ENCODE peak calls at places on chromosomes 5 and 9, in four cellular contexts. One of them, this sample, is unnamed.

GRCh38 chr5:148808864-148809642 is 17.4 kb upstream of the ADRB2 start:
- DNase-seq in CD8-positive, alpha-beta T cell: no peak
- DNase-seq in IMR-90: no peak
- DNase-seq in PC-3: peak; percentile 74
- DNase-seq in this sample: no peak

GRCh38 chr5:134018154-134018985 is 13.6 kb upstream of the VDAC1 start:
- DNase-seq in CD8-positive, alpha-beta T cell: no peak
- DNase-seq in IMR-90: peak; percentile 22
- DNase-seq in PC-3: peak; percentile 91
- DNase-seq in this sample: no peak

GRCh38 chr9:92481029-92481633 is 1.2 kb downstream of the ASPN start:
- DNase-seq in CD8-positive, alpha-beta T cell: no peak
- DNase-seq in IMR-90: no peak
- DNase-seq in PC-3: peak; percentile 48
- DNase-seq in this sample: no peak

GRCh38 chr5:150317048-150318003 is 14.6 kb upstream of the ARSI start:
- DNase-seq in CD8-positive, alpha-beta T cell: no peak
- DNase-seq in IMR-90: peak; percentile 95
- DNase-seq in PC-3: peak; percentile 96
- DNase-seq in this sample: no peak

GRCh38 chr5:159097461-159098284 is 2.0 kb downstream of the EBF1 start:
- DNase-seq in CD8-positive, alpha-beta T cell: no peak
- DNase-seq in IMR-90: peak; percentile 25
- DNase-seq in PC-3: no peak
- DNase-seq in this sample: no peak

GRCh38 chr9:17810728-17811634 is 232.1 kb downstream of the SH3GL2 start:
- DNase-seq in CD8-positive, alpha-beta T cell: no peak
- DNase-seq in IMR-90: peak; percentile 66
- DNase-seq in PC-3: peak; percentile 69
- DNase-seq in this sample: no peak

GRCh38 chr5:10578292-10578663 is 14.4 kb downstream of the ANKRD33B start:
- DNase-seq in CD8-positive, alpha-beta T cell: no peak
- DNase-seq in IMR-90: no peak
- DNase-seq in PC-3: no peak
- DNase-seq in this sample: no peak

GRCh38 chr9:97880336-97880735 is 27.3 kb downstream of the FOXE1 start:
- DNase-seq in CD8-positive, alpha-beta T cell: no peak
- DNase-seq in IMR-90: peak; percentile 34
- DNase-seq in PC-3: no peak
- DNase-seq in this sample: no peak

GRCh38 chr9:128282500-128282899 is 6.4 kb downstream of the SWI5 start:
- DNase-seq in CD8-positive, alpha-beta T cell: no peak
- DNase-seq in IMR-90: peak; percentile 76
- DNase-seq in PC-3: peak; percentile 11
- DNase-seq in this sample: no peak

GRCh38 chr5:97101189-97101910 is 41.1 kb downstream of the LIX1 start:
- DNase-seq in CD8-positive, alpha-beta T cell: no peak
- DNase-seq in IMR-90: peak; percentile 20
- DNase-seq in PC-3: no peak
- DNase-seq in this sample: no peak

GRCh38 chr5:77266291-77266690 is 55.8 kb downstream of the PDE8B start:
- DNase-seq in CD8-positive, alpha-beta T cell: no peak
- DNase-seq in IMR-90: peak; percentile 56
- DNase-seq in PC-3: peak; percentile 18
- DNase-seq in this sample: no peak

GRCh38 chr9:134963546-134963945 is 45.8 kb upstream of the FCN1 start:
- DNase-seq in CD8-positive, alpha-beta T cell: no peak
- DNase-seq in IMR-90: no peak
- DNase-seq in PC-3: no peak
- DNase-seq in this sample: peak; percentile 56

GRCh38 chr5:157564149-157564711 is 11.3 kb downstream of the ADAM19 start:
- DNase-seq in CD8-positive, alpha-beta T cell: no peak
- DNase-seq in IMR-90: no peak
- DNase-seq in PC-3: no peak
- DNase-seq in this sample: no peak

DNA sequence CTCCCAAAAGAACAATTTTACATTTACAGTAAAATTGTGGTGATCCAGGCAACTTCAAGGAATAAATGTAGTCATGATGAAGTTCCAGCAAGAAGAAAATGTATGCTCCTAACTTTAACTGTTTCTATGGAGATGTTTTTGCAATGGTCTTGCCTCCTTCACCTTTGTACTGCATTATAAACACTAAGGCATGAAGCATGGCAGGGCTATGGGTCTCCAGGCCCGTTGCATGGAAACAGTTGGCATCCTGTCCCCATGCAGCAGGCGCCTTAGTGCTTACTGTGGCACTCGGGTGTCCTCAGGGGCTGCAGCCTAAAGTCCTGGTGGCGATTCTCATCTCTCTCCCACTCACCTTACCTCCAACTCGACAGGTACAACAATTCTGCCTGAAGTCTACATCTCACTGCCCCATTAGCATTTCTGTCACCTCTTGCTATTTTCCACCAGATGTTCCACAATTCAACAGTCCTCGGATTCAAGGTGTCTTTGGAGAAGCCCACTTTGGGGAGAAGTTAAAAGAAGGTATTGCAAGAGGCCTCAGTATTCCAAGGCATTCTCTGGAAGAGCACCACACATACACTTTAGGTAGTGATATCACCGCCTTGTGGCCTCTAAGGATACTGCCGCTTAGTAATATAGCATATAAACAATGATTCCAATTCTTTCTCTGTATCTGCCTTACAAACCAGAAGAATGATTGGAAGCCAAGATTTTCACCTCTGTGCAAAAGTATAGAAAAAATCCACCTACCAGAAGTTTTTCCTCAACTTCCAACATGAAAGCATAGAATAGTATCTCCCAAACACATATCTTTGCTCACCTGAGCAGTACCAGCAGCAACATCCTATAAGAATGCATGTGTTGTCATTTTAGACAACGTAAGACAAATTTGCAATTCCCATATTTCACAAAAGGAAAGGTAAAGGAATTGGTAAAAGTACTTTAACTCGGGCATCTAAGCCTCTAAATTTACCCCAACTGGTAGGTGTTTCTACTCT is 5.1 kb downstream of the LIFR start:
- DNase-seq in CD8-positive, alpha-beta T cell: no peak
- DNase-seq in IMR-90: peak; percentile 73
- DNase-seq in PC-3: peak; percentile 80
- DNase-seq in this sample: no peak
- TF ChIP-seq CTCF in CD8-positive, alpha-beta T cell: peak; percentile 25
- TF ChIP-seq CTCF in IMR-90: peak; percentile 71
- TF ChIP-seq CTCF in PC-3: peak; percentile 90
- TF ChIP-seq CTCF in this sample: peak; percentile 79

DNA sequence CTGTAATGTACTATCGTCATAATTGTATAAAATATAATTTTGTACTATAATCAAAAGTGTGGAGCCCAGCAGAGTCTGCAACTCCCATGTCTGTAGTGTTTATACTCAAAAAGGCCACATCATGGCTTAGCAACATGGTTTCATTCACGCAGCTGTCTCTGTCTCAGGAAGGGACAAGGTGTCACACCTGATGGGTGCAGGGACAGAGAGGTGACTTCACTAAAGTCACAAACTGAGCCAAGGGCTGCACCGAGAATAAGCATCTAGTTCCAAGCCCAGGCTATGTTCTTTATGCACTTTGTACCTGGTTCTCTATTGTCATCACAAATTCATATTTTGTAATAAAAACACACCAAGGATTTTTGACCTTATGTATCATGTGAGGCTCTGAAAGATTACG is 65.0 kb upstream of the STK32A start:
- DNase-seq in CD8-positive, alpha-beta T cell: no peak
- DNase-seq in IMR-90: no peak
- DNase-seq in PC-3: no peak
- DNase-seq in this sample: no peak
- TF ChIP-seq CTCF in CD8-positive, alpha-beta T cell: no peak
- TF ChIP-seq CTCF in IMR-90: no peak
- TF ChIP-seq CTCF in PC-3: no peak
- TF ChIP-seq CTCF in this sample: no peak

DNA sequence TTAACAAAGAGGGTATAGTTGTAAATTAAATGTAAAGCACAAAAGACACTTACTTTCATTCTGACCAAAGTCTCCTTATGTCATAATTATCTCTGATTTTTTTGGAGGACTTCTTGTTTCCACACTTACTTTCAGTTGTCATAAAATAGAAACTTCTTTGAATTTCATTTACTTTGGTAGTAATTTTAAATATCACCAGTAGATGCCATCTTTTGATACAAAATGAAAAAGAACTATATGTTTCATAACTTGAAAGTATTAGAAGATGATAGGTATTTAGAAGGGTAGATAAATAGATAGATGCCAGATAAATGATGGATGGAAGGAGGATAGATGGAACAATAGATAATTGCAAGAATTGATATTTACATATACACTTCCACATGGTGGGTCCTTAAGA is 1865.3 kb upstream of the CDH9 start:
- DNase-seq in CD8-positive, alpha-beta T cell: no peak
- DNase-seq in IMR-90: no peak
- DNase-seq in PC-3: peak; percentile 4
- DNase-seq in this sample: no peak
- TF ChIP-seq CTCF in CD8-positive, alpha-beta T cell: no peak
- TF ChIP-seq CTCF in IMR-90: no peak
- TF ChIP-seq CTCF in PC-3: peak; percentile 52
- TF ChIP-seq CTCF in this sample: peak; percentile 21

GRCh38 chr9:12696931-12697622 is 3.9 kb downstream of the TYRP1 start:
- DNase-seq in CD8-positive, alpha-beta T cell: no peak
- DNase-seq in IMR-90: no peak
- DNase-seq in PC-3: no peak
- DNase-seq in this sample: no peak

GRCh38 chr9:12698293-12698692 is 5.1 kb downstream of the TYRP1 start:
- DNase-seq in CD8-positive, alpha-beta T cell: no peak
- DNase-seq in IMR-90: peak; percentile 76
- DNase-seq in PC-3: no peak
- DNase-seq in this sample: no peak

GRCh38 chr9:12697719-12698118 is 4.5 kb downstream of the TYRP1 start:
- DNase-seq in CD8-positive, alpha-beta T cell: no peak
- DNase-seq in IMR-90: no peak
- DNase-seq in PC-3: no peak
- DNase-seq in this sample: no peak

GRCh38 chr9:12698986-12699385 is 5.8 kb downstream of the TYRP1 start:
- DNase-seq in CD8-positive, alpha-beta T cell: no peak
- DNase-seq in IMR-90: no peak
- DNase-seq in PC-3: no peak
- DNase-seq in this sample: no peak

GRCh38 chr9:12699529-12699928 is 6.3 kb downstream of the TYRP1 start:
- DNase-seq in CD8-positive, alpha-beta T cell: no peak
- DNase-seq in IMR-90: peak; percentile 32
- DNase-seq in PC-3: peak; percentile 25
- DNase-seq in this sample: no peak
- TF ChIP-seq CTCF in CD8-positive, alpha-beta T cell: no peak
- TF ChIP-seq CTCF in IMR-90: peak; percentile 46
- TF ChIP-seq CTCF in PC-3: no peak
- TF ChIP-seq CTCF in this sample: peak; percentile 61

DNA sequence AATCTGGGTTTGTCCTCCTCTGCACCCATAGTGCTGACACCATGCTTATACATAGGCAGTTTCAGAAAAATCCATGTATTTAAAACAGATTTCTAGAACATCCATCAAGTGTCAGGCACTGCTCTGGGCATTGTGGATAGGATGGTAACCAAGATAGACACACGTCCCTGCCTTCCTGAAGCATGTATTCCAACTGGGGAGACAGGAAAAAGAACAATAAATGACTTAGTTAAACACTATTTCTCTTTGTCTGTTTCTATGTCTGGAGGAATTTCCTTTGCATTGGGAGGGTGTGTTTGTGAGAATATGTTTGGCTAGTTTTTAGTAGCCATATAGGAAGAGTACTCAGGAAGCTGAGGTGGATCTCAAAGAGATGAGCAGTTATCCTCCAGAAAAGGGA is 144.6 kb upstream of the SHB start:
- DNase-seq in CD8-positive, alpha-beta T cell: no peak
- DNase-seq in IMR-90: no peak
- DNase-seq in PC-3: no peak
- DNase-seq in this sample: no peak
- TF ChIP-seq CTCF in CD8-positive, alpha-beta T cell: no peak
- TF ChIP-seq CTCF in IMR-90: no peak
- TF ChIP-seq CTCF in PC-3: no peak
- TF ChIP-seq CTCF in this sample: no peak

GRCh38 chr5:138276402-138277054 is 2.1 kb upstream of the GFRA3 start:
- DNase-seq in CD8-positive, alpha-beta T cell: no peak
- DNase-seq in IMR-90: no peak
- DNase-seq in PC-3: no peak
- DNase-seq in this sample: no peak
- TF ChIP-seq CTCF in CD8-positive, alpha-beta T cell: no peak
- TF ChIP-seq CTCF in IMR-90: no peak
- TF ChIP-seq CTCF in PC-3: no peak
- TF ChIP-seq CTCF in this sample: no peak

DNA sequence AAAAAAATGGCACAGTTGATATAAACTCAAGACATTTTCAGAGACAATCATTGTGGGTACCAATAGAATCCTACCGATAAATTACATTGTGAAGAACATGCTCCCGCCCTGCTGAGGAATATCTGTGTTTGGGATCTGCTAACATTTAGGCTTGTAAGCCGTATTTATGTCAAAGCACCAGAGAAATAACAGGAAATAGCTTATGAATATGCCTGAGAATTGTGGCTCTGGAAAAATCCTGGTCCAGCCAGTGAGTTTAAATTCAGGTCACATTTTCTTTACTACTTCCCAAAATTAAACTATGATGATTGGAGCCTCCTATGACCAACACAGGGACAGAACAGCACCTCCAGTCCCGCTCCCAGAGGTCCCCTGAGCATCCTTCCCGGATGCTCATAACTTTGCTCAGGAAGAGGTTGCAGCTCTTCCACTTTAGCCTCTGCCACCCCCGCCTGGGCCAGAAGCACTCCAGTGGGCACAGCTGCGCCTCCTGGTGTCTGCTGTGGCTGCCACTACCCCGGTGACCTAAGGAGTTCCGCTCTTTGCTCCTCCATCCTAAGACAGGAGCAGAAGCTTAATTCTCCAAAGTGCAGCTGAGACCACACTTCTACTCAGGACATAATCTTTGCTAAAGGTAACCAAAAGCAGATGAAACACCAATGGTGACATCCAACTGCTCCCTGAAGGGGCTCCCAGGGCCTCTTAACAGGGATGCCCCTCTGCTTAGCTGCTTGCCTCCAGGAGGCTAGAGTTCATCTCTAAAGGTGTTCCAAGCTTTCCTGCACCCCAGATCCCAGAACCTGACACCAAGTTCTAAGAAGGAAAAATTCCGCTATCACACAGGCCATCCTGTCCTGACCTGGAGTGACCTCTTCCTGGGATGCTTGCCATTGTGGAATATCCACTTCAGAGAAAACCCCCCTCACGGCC is 58.8 kb downstream of the SLC1A1 start:
- DNase-seq in CD8-positive, alpha-beta T cell: no peak
- DNase-seq in IMR-90: no peak
- DNase-seq in PC-3: peak; percentile 45
- DNase-seq in this sample: no peak
- TF ChIP-seq CTCF in CD8-positive, alpha-beta T cell: no peak
- TF ChIP-seq CTCF in IMR-90: no peak
- TF ChIP-seq CTCF in PC-3: peak; percentile 65
- TF ChIP-seq CTCF in this sample: peak; percentile 56